ENCODE peak calls at places on chromosomes 6 and 20, in seven cellular contexts. V is psoas muscle; X is NCI-H2171; B is hippocampal formation; Q is activated gamma-delta T cell treated with anti-CD3 and anti-CD28 coated beads, Interleukin-2, amount 50 U/mL, for 16 hours; T is H1; P is NCI-H526. Z is an unnamed sample.
A peak's percentile ranks its signal among the peaks of the same experiment; 100 is the strongest.

GRCh38 chr6:160333841-160334240 is 14.3 kb upstream of the SLC22A3 start:
- DNase-seq in V (no peak), X (no peak), B (no peak), Q (no peak), T (no peak), P (no peak), Z (no peak)

GRCh38 chr20:59042151-59042795 is at the start of gene PRELID3B:
- DNase-seq in V (no peak), X (no peak), B (no peak), Q (no peak), T (no peak), P (peak; percentile 25), Z (no peak)

GRCh38 chr6:150079604-150080003 is 10.7 kb upstream of the ULBP3 start:
- DNase-seq in V (no peak), X (no peak), B (no peak), Q (no peak), T (no peak), P (no peak), Z (no peak)

GRCh38 chr20:1891263-1892121 is 3.7 kb upstream of the SIRPA start:
- DNase-seq in V (no peak), X (no peak), B (no peak), Q (no peak), T (no peak), P (no peak), Z (peak; percentile 88)

GRCh38 chr20:57258055-57258454 is 8.4 kb downstream of the BMP7 start:
- DNase-seq in V (no peak), X (no peak), B (peak; percentile 25), Q (no peak), T (no peak), P (peak; percentile 88), Z (no peak)

GRCh38 chr20:50510706-50511401 is 671 bp downstream of the PTPN1 start:
- DNase-seq in V (peak; percentile 44), X (no peak), B (no peak), Q (no peak), T (no peak), P (peak; percentile 19), Z (peak; percentile 40)

GRCh38 chr6:70652216-70652615 is 15.5 kb upstream of the SMAP1 start:
- DNase-seq in V (no peak), X (no peak), B (no peak), Q (no peak), T (no peak), P (no peak), Z (no peak)

GRCh38 chr20:24560571-24561485 is 91.4 kb downstream of the SYNDIG1 start:
- DNase-seq in V (no peak), X (no peak), B (no peak), Q (no peak), T (no peak), P (no peak), Z (no peak)

GRCh38 chr6:149190228-149190831 is 127.2 kb upstream of the TAB2 start:
- DNase-seq in V (peak; percentile 16), X (no peak), B (no peak), Q (peak; percentile 20), T (peak; percentile 46), P (no peak), Z (no peak)

GRCh38 chr20:44006578-44006977 is 91.9 kb downstream of the TOX2 start:
- DNase-seq in V (no peak), X (no peak), B (no peak), Q (no peak), T (no peak), P (no peak), Z (no peak)

GRCh38 chr6:107061125-107062020 is 33.4 kb downstream of the MTRES1 start:
- DNase-seq in V (no peak), X (no peak), B (no peak), Q (no peak), T (peak; percentile 53), P (no peak), Z (no peak)

GRCh38 chr6:3194535-3195376 is 32.7 kb downstream of the TUBB2B start:
- DNase-seq in V (no peak), X (no peak), B (peak; percentile 67), Q (no peak), T (no peak), P (no peak), Z (peak; percentile 92)

GRCh38 chr20:57777911-57778310 is 68.1 kb upstream of the PMEPA1 start:
- DNase-seq in V (no peak), X (no peak), B (no peak), Q (no peak), T (no peak), P (peak; percentile 76), Z (no peak)

GRCh38 chr6:115819506-115819905 is 241.2 kb downstream of the FRK start:
- DNase-seq in V (no peak), X (no peak), B (no peak), Q (no peak), T (no peak), P (no peak), Z (no peak)

GRCh38 chr20:610130-611046 is at the start of gene TCF15:
- DNase-seq in V (peak; percentile 53), X (peak; percentile 94), B (no peak), Q (no peak), T (no peak), P (peak; percentile 14), Z (peak; percentile 8)

GRCh38 chr6:28981391-28981832 is 23.7 kb downstream of the ZNF311 start:
- DNase-seq in V (peak; percentile 50), X (peak; percentile 23), B (peak; percentile 28), Q (peak; percentile 70), T (no peak), P (peak; percentile 57), Z (peak; percentile 84)

GRCh38 chr6:45543298-45544235 is 165.8 kb upstream of the SUPT3H start:
- DNase-seq in V (no peak), X (no peak), B (no peak), Q (no peak), T (no peak), P (no peak), Z (no peak)

GRCh38 chr6:141501616-141502015 is 631.1 kb upstream of the GJE1 start:
- DNase-seq in V (no peak), X (no peak), B (no peak), Q (no peak), T (no peak), P (no peak), Z (no peak)

GRCh38 chr6:44332585-44332984 is 9.9 kb upstream of the SPATS1 start:
- DNase-seq in V (no peak), X (no peak), B (no peak), Q (no peak), T (no peak), P (no peak), Z (peak; percentile 64)

GRCh38 chr6:164130151-164130550 is 715.6 kb downstream of the QKI start:
- DNase-seq in V (no peak), X (no peak), B (peak; percentile 28), Q (no peak), T (no peak), P (no peak), Z (no peak)

GRCh38 chr6:69423785-69424184 is 373.0 kb downstream of the LMBRD1 start:
- DNase-seq in V (no peak), X (no peak), B (no peak), Q (no peak), T (no peak), P (no peak), Z (peak; percentile 34)

GRCh38 chr6:142867355-142867801 is 77.6 kb downstream of the HIVEP2 start:
- DNase-seq in V (no peak), X (no peak), B (no peak), Q (no peak), T (no peak), P (no peak), Z (no peak)

GRCh38 chr20:34996243-34996984 is 40.7 kb downstream of the MYH7B start:
- DNase-seq in V (no peak), X (no peak), B (no peak), Q (no peak), T (no peak), P (no peak), Z (no peak)

GRCh38 chr20:380763-381580 is 412 bp downstream of the TRIB3 start:
- DNase-seq in V (peak; percentile 62), X (peak; percentile 66), B (no peak), Q (peak; percentile 32), T (no peak), P (peak; percentile 19), Z (peak; percentile 46)

GRCh38 chr6:26128013-26128771 is 41.0 kb downstream of the HFE start:
- DNase-seq in V (no peak), X (no peak), B (no peak), Q (no peak), T (no peak), P (no peak), Z (no peak)

GRCh38 chr6:102812242-102812641 is 1418.7 kb downstream of the GRIK2 start:
- DNase-seq in V (no peak), X (no peak), B (no peak), Q (no peak), T (no peak), P (no peak), Z (no peak)

GRCh38 chr20:53510266-53510665 is 83.4 kb downstream of the ZNF217 start:
- DNase-seq in V (no peak), X (no peak), B (no peak), Q (no peak), T (no peak), P (no peak), Z (no peak)

GRCh38 chr6:52517502-52518278 is 59.2 kb downstream of the TRAM2 start:
- DNase-seq in V (peak; percentile 86), X (peak; percentile 13), B (peak; percentile 53), Q (no peak), T (peak; percentile 73), P (no peak), Z (no peak)

GRCh38 chr6:78850621-78851020 is 16.7 kb upstream of the IRAK1BP1 start:
- DNase-seq in V (no peak), X (no peak), B (no peak), Q (no peak), T (no peak), P (no peak), Z (no peak)